ENCODE peak calls at places on chromosomes 5 and 9, in nine cellular contexts. J is psoas muscle, T is esophagus squamous epithelium, G is Panc1, A is left lung, U is transverse colon, Z is ovary, Y is cardiac muscle cell, H is fibroblast of lung. E is an unnamed sample.

GRCh38 chr9:127503947-127504886 is 52.9 kb downstream of the LRSAM1 start:
- DNase-seq in J (peak; percentile 92), T (peak; percentile 32), G (no peak), A (peak; percentile 75), U (peak; percentile 87), Z (peak; percentile 89), Y (peak; percentile 92), H (peak; percentile 77), E (peak; percentile 73)

GRCh38 chr5:61306531-61307195 is 25.4 kb upstream of the ZSWIM6 start:
- DNase-seq in J (no peak), T (no peak), G (no peak), A (no peak), U (no peak), Z (no peak), Y (peak; percentile 77), H (peak; percentile 89), E (no peak)

GRCh38 chr5:104084896-104085295 is 522.3 kb upstream of the NUDT12 start:
- DNase-seq in J (no peak), T (no peak), G (no peak), A (no peak), U (no peak), Z (no peak), Y (no peak), H (no peak), E (no peak)

GRCh38 chr5:66864240-66864884 is 268.2 kb downstream of the MAST4 start:
- DNase-seq in J (no peak), T (no peak), G (no peak), A (no peak), U (no peak), Z (no peak), Y (peak; percentile 86), H (peak; percentile 65), E (no peak)

GRCh38 chr5:67921004-67921601 is 294.5 kb upstream of the PIK3R1 start:
- DNase-seq in J (no peak), T (no peak), G (no peak), A (no peak), U (no peak), Z (no peak), Y (no peak), H (peak; percentile 63), E (no peak)

GRCh38 chr9:86282979-86283535 is 719 bp upstream of the ISCA1 start:
- DNase-seq in J (no peak), T (no peak), G (no peak), A (peak; percentile 46), U (no peak), Z (no peak), Y (peak; percentile 88), H (peak; percentile 92), E (peak; percentile 20)

GRCh38 chr9:20551236-20551635 is 71.1 kb downstream of the MLLT3 start:
- DNase-seq in J (no peak), T (no peak), G (no peak), A (no peak), U (no peak), Z (no peak), Y (no peak), H (peak; percentile 36), E (no peak)

GRCh38 chr9:126849811-126850210 is 10.6 kb upstream of the ZBTB34 start:
- DNase-seq in J (no peak), T (no peak), G (no peak), A (no peak), U (no peak), Z (no peak), Y (no peak), H (no peak), E (no peak)

GRCh38 chr9:33151007-33151557 is 16.1 kb downstream of the B4GALT1 start:
- DNase-seq in J (peak; percentile 69), T (no peak), G (no peak), A (peak; percentile 63), U (peak; percentile 71), Z (peak; percentile 89), Y (peak; percentile 97), H (peak; percentile 98), E (no peak)

GRCh38 chr5:168529361-168530234 is 493 bp downstream of the FBLL1 start:
- DNase-seq in J (no peak), T (no peak), G (no peak), A (no peak), U (no peak), Z (peak; percentile 21), Y (peak; percentile 15), H (peak; percentile 25), E (no peak)

GRCh38 chr5:38208782-38209378 is 49.5 kb upstream of the EGFLAM start:
- DNase-seq in J (no peak), T (no peak), G (peak; percentile 28), A (no peak), U (no peak), Z (peak; percentile 44), Y (peak; percentile 62), H (peak; percentile 40), E (no peak)

GRCh38 chr5:126519637-126520592 is 75.1 kb downstream of the ALDH7A1 start:
- DNase-seq in J (no peak), T (no peak), G (no peak), A (no peak), U (peak; percentile 29), Z (peak; percentile 73), Y (peak; percentile 56), H (no peak), E (peak; percentile 20)

GRCh38 chr5:59517926-59518585 is 375.5 kb downstream of the PDE4D start:
- DNase-seq in J (no peak), T (no peak), G (peak; percentile 81), A (no peak), U (no peak), Z (no peak), Y (peak; percentile 35), H (peak; percentile 90), E (no peak)

GRCh38 chr5:132681476-132681831 is 7.7 kb downstream of the IL4 start:
- DNase-seq in J (no peak), T (no peak), G (no peak), A (no peak), U (no peak), Z (no peak), Y (no peak), H (no peak), E (no peak)

GRCh38 chr9:18910858-18911257 is 122.2 kb downstream of the SAXO1 start:
- DNase-seq in J (no peak), T (no peak), G (no peak), A (no peak), U (no peak), Z (no peak), Y (peak; percentile 27), H (no peak), E (no peak)

GRCh38 chr5:83405662-83406061 is 65.9 kb upstream of the VCAN start:
- DNase-seq in J (no peak), T (no peak), G (no peak), A (no peak), U (no peak), Z (no peak), Y (no peak), H (no peak), E (no peak)

DNA sequence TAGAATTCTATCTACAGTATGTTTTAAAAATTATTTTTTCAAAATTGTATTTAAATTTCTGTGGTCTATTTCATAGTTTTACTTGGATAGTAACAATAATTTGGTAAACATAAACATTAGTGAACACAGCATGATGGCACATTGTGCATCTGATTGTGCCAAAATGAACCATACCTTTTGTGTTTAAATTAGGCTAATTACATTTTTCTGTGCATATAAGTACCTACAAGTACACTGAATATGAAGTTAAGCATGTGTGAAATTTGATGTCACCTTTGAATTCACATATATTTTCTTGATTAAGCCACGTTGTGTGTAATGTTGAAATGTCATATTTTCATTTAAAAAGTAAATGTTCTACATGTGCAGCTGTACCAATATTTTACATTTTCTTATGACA is 13.4 kb downstream of the PBX3 start:
- DNase-seq in J (no peak), T (no peak), G (no peak), A (no peak), U (no peak), Z (no peak), Y (no peak), H (no peak), E (no peak)
- H3K4me1 ChIP-seq in J (no peaks in the 10 kb centered on the region), T (peaks cover 44% of the 10 kb centered on the region), G (peaks cover 13% of the 10 kb centered on the region), A (peaks cover 8% of the 10 kb centered on the region), U (peaks cover 14% of the 10 kb centered on the region), Z (peaks cover 3% of the 10 kb centered on the region), Y (peaks cover 88% of the 10 kb centered on the region), H (peaks cover 6% of the 10 kb centered on the region), E (no peaks in the 10 kb centered on the region)

DNA sequence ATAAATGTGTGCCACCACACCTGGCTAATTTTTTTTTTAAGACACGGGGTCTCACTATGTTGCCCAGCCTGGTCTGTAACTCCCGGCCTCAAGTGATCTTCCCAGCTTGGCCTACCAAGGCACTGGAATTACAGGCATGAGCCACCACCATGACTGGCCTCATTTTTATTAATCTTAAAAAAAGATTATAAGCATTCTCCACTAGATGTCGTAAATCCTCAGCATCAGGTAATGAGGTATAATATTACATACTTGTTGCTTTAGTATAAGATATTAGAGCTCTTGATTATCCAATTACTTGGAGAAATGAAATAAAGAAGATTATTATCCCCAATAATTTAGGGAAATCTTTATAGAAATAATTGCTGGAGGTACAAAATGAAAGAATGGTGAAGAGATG is 78.3 kb upstream of the HTR1A start:
- DNase-seq in J (no peak), T (no peak), G (no peak), A (no peak), U (no peak), Z (no peak), Y (no peak), H (no peak), E (no peak)
- TF ChIP-seq CTCF in J (no peak), T (no peak), G (peak; percentile 17), A (no peak), U (no peak), Z (no peak), Y (no peak), H (no peak), E (no peak)

DNA sequence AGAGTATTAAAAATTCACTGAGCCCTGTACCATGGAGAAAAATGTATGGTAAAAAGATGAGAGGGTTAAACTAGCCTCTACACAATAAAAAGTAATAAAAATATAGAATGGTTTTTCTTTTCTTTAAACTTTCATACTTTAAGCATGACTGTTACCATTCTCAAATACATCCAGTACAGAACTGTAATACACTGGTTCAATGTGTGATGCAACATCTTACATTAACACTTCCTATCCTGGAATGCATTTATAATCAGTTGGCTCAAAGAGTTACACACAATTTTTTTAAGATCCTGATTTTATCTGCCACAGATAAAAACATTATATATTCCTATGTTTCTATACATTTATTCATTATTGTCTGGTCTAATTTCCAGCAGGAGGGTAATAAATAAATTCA is 4.7 kb downstream of the GNAQ start:
- DNase-seq in J (no peak), T (no peak), G (no peak), A (no peak), U (no peak), Z (no peak), Y (peak; percentile 57), H (peak; percentile 55), E (no peak)
- H3K4me1 ChIP-seq in J (peaks cover 28% of the 10 kb centered on the region), T (peaks cover 78% of the 10 kb centered on the region), G (peaks cover 8% of the 10 kb centered on the region), A (peaks cover 32% of the 10 kb centered on the region), U (peaks cover 68% of the 10 kb centered on the region), Z (peaks cover 6% of the 10 kb centered on the region), Y (peaks cover 25% of the 10 kb centered on the region), H (peaks cover 7% of the 10 kb centered on the region), E (peaks cover 43% of the 10 kb centered on the region)

DNA sequence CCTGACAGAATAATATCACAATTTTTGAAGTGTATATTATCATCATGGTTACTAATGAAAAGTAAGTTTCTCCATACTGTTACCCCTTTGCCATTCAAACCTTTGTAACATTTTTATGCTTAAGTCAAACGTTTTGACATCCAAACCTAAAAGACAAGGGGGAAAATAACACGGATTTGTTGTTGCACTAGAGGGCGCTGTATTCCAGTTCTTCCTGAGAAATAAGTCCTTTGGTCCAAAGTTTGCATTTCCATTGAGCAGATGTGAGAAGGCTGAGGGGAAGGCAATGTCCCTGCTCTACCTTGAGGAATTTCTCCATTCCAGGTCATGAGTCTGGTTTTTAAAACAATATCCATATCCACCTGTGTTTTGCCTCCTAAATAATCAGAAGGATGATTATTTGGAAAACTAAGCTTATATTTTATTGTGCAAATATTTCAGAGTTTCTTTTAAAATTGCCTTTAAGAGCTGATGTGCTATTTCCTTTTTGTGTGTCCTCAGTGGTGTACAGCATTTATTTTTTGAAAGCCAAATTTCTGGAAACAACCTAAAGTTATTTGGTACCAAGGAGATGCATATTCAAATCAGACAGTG is 9.7 kb downstream of the LECT2 start:
- DNase-seq in J (no peak), T (no peak), G (peak; percentile 54), A (no peak), U (peak; percentile 45), Z (peak; percentile 31), Y (peak; percentile 93), H (peak; percentile 78), E (peak; percentile 26)
- TF ChIP-seq CTCF in J (peak; percentile 74), T (peak; percentile 75), G (peak; percentile 77), A (peak; percentile 70), U (peak; percentile 82), Z (peak; percentile 41), Y (peak; percentile 66), H (peak; percentile 74), E (peak; percentile 79)